ENCODE peak calls at places on chromosome 3, in four cellular contexts. One of them, this sample, is unnamed.

GRCh38 chr3:148101061-148101460 is 596.6 kb upstream of the AGTR1 start:
- DNase-seq in tibial nerve: no peak
- DNase-seq in Peyer's patch: no peak
- DNase-seq in brain microvascular endothelial cell: peak; percentile 63
- DNase-seq in this sample: no peak

GRCh38 chr3:112976953-112977352 is 2.0 kb upstream of the CD200R1 start:
- DNase-seq in tibial nerve: no peak
- DNase-seq in brain microvascular endothelial cell: no peak
- DNase-seq in Peyer's patch: no peak
- DNase-seq in this sample: no peak

GRCh38 chr3:116038968-116039950 is 406.0 kb downstream of the LSAMP start:
- DNase-seq in tibial nerve: no peak
- DNase-seq in Peyer's patch: no peak
- DNase-seq in brain microvascular endothelial cell: no peak
- DNase-seq in this sample: no peak

GRCh38 chr3:16658004-16658932 is 53.0 kb upstream of the DAZL start:
- DNase-seq in brain microvascular endothelial cell: no peak
- DNase-seq in tibial nerve: no peak
- DNase-seq in Peyer's patch: no peak
- DNase-seq in this sample: no peak

GRCh38 chr3:70999730-71000129 is 583.8 kb downstream of the FOXP1 start:
- DNase-seq in brain microvascular endothelial cell: peak; percentile 78
- DNase-seq in tibial nerve: no peak
- DNase-seq in Peyer's patch: no peak
- DNase-seq in this sample: no peak

GRCh38 chr3:40877651-40878463 is 321.4 kb upstream of the CTNNB1 start:
- DNase-seq in brain microvascular endothelial cell: peak; percentile 43
- DNase-seq in tibial nerve: peak; percentile 61
- DNase-seq in Peyer's patch: peak; percentile 53
- DNase-seq in this sample: no peak

GRCh38 chr3:170714151-170714550 is 128.3 kb upstream of the SLC7A14 start:
- DNase-seq in Peyer's patch: no peak
- DNase-seq in tibial nerve: no peak
- DNase-seq in brain microvascular endothelial cell: peak; percentile 90
- DNase-seq in this sample: no peak

GRCh38 chr3:43373588-43373935 is 87.2 kb downstream of the SNRK start:
- DNase-seq in brain microvascular endothelial cell: no peak
- DNase-seq in Peyer's patch: no peak
- DNase-seq in tibial nerve: no peak
- DNase-seq in this sample: no peak

GRCh38 chr3:21751891-21752290 is 881 bp upstream of the ZNF385D start:
- DNase-seq in brain microvascular endothelial cell: no peak
- DNase-seq in tibial nerve: no peak
- DNase-seq in Peyer's patch: no peak
- DNase-seq in this sample: no peak

GRCh38 chr3:159169828-159170227 is 368.0 kb downstream of the MFSD1 start:
- DNase-seq in Peyer's patch: no peak
- DNase-seq in brain microvascular endothelial cell: peak; percentile 53
- DNase-seq in tibial nerve: no peak
- DNase-seq in this sample: no peak

GRCh38 chr3:189530822-189531221 is 100.4 kb upstream of the TP63 start:
- DNase-seq in brain microvascular endothelial cell: no peak
- DNase-seq in Peyer's patch: no peak
- DNase-seq in tibial nerve: no peak
- DNase-seq in this sample: no peak

GRCh38 chr3:39212665-39213064 is 20.3 kb upstream of the XIRP1 start:
- DNase-seq in brain microvascular endothelial cell: no peak
- DNase-seq in Peyer's patch: no peak
- DNase-seq in tibial nerve: no peak
- DNase-seq in this sample: peak; percentile 50

GRCh38 chr3:81472600-81473362 is 288.7 kb downstream of the GBE1 start:
- DNase-seq in Peyer's patch: no peak
- DNase-seq in tibial nerve: no peak
- DNase-seq in brain microvascular endothelial cell: no peak
- DNase-seq in this sample: no peak

DNA sequence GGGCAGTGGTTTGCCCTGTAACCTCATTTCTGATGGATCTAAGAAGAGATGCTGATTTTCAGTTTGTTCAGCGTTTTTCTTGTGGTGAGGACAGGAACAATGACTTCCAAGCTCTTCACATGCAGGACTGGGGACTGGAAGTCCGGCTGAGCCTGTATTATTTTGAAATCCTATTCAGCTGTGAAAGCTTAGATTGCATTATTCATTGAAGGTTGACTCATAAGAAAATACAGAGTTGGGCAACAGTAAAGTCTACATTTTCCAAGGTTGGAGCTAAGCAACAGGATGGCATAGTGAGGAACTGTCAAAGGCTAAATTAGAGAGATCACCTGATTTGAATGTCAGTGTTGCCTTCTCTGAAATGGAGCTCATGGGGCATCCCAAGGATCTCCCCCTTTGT is 231.0 kb upstream of the FEZF2 start:
- DNase-seq in brain microvascular endothelial cell: peak; percentile 75
- DNase-seq in Peyer's patch: no peak
- DNase-seq in tibial nerve: no peak
- DNase-seq in this sample: no peak
- H3K27ac ChIP-seq in brain microvascular endothelial cell: peak overlapping the region; percentile 99
- H3K27ac ChIP-seq in Peyer's patch: no peak overlapping the region
- H3K27ac ChIP-seq in tibial nerve: no peak overlapping the region
- H3K27ac ChIP-seq in this sample: no peak overlapping the region

DNA sequence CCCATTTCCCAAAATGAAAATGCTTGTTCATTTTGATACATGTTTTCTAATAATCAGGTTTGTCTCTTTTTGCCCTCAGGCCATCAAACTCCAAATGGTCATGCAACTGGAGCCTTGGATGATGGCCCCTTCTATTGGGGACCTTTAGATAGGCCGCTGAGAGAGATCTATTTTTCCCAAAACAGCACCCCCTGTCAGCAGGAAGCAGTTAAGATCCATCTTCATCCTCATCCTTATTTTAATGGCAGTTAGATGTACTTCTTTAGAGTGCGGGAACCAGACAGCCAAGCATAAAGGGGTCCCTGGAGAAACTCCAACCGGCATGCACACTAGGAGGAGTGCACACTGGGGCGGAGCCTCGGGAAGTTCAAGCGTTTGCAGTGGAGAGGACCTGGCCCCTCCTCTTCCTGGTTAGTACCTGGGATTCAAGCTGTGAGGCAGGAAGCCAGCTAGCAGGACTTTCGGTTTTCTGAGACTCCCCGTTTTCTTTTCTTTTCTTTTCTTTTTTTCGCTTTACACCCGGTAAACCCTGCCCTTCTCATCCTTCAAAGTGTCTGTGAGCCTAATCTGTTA is 31.9 kb upstream of the STRIT1 start:
- DNase-seq in Peyer's patch: no peak
- DNase-seq in tibial nerve: no peak
- DNase-seq in brain microvascular endothelial cell: no peak
- DNase-seq in this sample: no peak
- TF ChIP-seq CTCF in Peyer's patch: no peak
- TF ChIP-seq CTCF in tibial nerve: no peak
- TF ChIP-seq CTCF in brain microvascular endothelial cell: peak; percentile 40
- TF ChIP-seq CTCF in this sample: no peak

DNA sequence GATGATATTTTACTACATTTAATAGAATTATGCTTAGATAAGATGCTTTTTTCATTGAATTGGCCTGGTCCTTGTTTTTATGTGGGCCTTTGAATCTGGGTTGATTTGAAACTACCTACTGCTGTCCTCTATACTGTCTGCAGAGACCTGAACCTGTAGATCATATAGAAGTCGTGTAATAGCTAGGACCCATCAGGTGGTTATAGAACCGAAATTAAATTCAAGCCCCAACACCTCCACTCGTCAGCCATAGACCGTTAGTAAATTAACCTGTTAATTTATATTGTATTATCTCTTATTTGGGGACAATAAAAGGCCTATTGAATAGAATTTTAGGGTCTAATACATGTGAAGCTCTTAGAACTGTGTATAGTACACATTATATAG is 108.4 kb downstream of the MBNL1 start:
- DNase-seq in tibial nerve: no peak
- DNase-seq in Peyer's patch: no peak
- DNase-seq in brain microvascular endothelial cell: no peak
- DNase-seq in this sample: no peak
- H3K27ac ChIP-seq in tibial nerve: peak overlapping the region; percentile 67
- H3K27ac ChIP-seq in Peyer's patch: peak overlapping the region; percentile 25
- H3K27ac ChIP-seq in brain microvascular endothelial cell: peak overlapping the region; percentile 31
- H3K27ac ChIP-seq in this sample: peak overlapping the region; percentile 79

GRCh38 chr3:141465221-141465620 is 21.6 kb upstream of the RASA2 start:
- DNase-seq in Peyer's patch: no peak
- DNase-seq in tibial nerve: no peak
- DNase-seq in brain microvascular endothelial cell: no peak
- DNase-seq in this sample: no peak
- TF ChIP-seq CTCF in Peyer's patch: no peak
- TF ChIP-seq CTCF in tibial nerve: no peak
- TF ChIP-seq CTCF in brain microvascular endothelial cell: peak; percentile 22
- TF ChIP-seq CTCF in this sample: peak; percentile 19